ENCODE peak calls at places on chromosome 17, in seven cellular contexts. L is aorta, G is tibial nerve, F is stomach, Z is psoas muscle, M is DND-41, C is heart right ventricle. Y is an unnamed sample. For H3K9me3 and H3K27me3, the result is how much of the 10 kb centered on the place peaks cover.

GRCh38 chr17:21523482-21524210 is 147.5 kb downstream of the KCNJ12 start:
- DNase-seq in Z (no peak), F (no peak), M (no peak), G (no peak), C (no peak), L (no peak), Y (no peak)

GRCh38 chr17:65794572-65794971 is 233.1 kb upstream of the AXIN2 start:
- DNase-seq in C (no peak), L (no peak), Z (no peak), F (peak), M (no peak), G (no peak), Y (no peak)

GRCh38 chr17:81565231-81565630 is 13.1 kb upstream of the FAAP100 start:
- DNase-seq in L (no peak), C (no peak), G (no peak), Z (no peak), F (no peak), M (no peak), Y (no peak)

GRCh38 chr17:30580916-30581315 is 103.7 kb downstream of the GOSR1 start:
- DNase-seq in M (no peak), L (no peak), C (no peak), Z (no peak), G (no peak), F (no peak), Y (no peak)

GRCh38 chr17:73690581-73691135 is 46.4 kb upstream of the SDK2 start:
- DNase-seq in Z (no peak), L (no peak), M (no peak), C (no peak), F (no peak), G (no peak), Y (no peak)

GRCh38 chr17:8843344-8843743 is 24.1 kb downstream of the PIK3R6 start:
- DNase-seq in M (no peak), C (no peak), F (no peak), Z (no peak), G (no peak), L (no peak), Y (no peak)

GRCh38 chr17:29645516-29646051 is 22.9 kb upstream of the CORO6 start:
- DNase-seq in C (peak), M (no peak), Z (peak), L (peak), F (peak), G (peak), Y (no peak)

GRCh38 chr17:62967111-62967449 is 1.0 kb downstream of the TANC2 start:
- DNase-seq in Z (no peak), C (no peak), L (no peak), F (no peak), G (no peak), M (no peak), Y (no peak)

GRCh38 chr17:31722251-31723056 is 136.6 kb downstream of the COPRS start:
- DNase-seq in Z (no peak), M (no peak), G (no peak), C (peak), F (peak), L (peak), Y (no peak)

GRCh38 chr17:71975998-71976649 is 144.7 kb upstream of the SOX9 start:
- DNase-seq in M (no peak), L (peak), F (peak), C (peak), Z (peak), G (peak), Y (no peak)

GRCh38 chr17:60109161-60109560 is 30.4 kb upstream of the HEATR6 start:
- DNase-seq in L (no peak), M (no peak), Z (no peak), G (no peak), F (no peak), C (no peak), Y (no peak)

GRCh38 chr17:49521521-49522185 is 26.6 kb downstream of the NGFR start:
- DNase-seq in G (no peak), F (no peak), Z (no peak), L (no peak), M (no peak), C (no peak), Y (no peak)

GRCh38 chr17:38870259-38871165 is 654 bp downstream of the LASP1 start:
- DNase-seq in Z (peak), F (peak), G (peak), M (peak), L (peak), C (peak), Y (peak)

GRCh38 chr17:1606352-1606985 is 22.2 kb downstream of the SLC43A2 start:
- DNase-seq in M (no peak), C (no peak), G (no peak), Z (no peak), L (no peak), F (no peak), Y (no peak)

GRCh38 chr17:17258011-17258410 is 21.0 kb upstream of the FLCN start:
- DNase-seq in F (no peak), L (no peak), Z (no peak), C (no peak), M (no peak), G (no peak), Y (no peak)

GRCh38 chr17:17253445-17253844 is 16.5 kb upstream of the FLCN start:
- DNase-seq in Z (no peak), L (no peak), F (no peak), C (no peak), G (no peak), M (no peak), Y (peak)

GRCh38 chr17:17252149-17252810 is 15.3 kb upstream of the FLCN start:
- DNase-seq in L (no peak), Z (no peak), C (no peak), M (no peak), F (no peak), G (no peak), Y (no peak)

GRCh38 chr17:17256316-17256715 is 19.3 kb upstream of the FLCN start:
- DNase-seq in L (no peak), C (no peak), G (no peak), F (no peak), Z (no peak), M (no peak), Y (no peak)

GRCh38 chr17:17254026-17254425 is 17.1 kb upstream of the FLCN start:
- DNase-seq in Z (no peak), L (no peak), G (no peak), M (no peak), F (no peak), C (no peak), Y (no peak)
- H3K9me3 ChIP-seq in Z (under half), L (under half), G (under half), M (under half), F (under half), C (under half), Y (under half)

GRCh38 chr17:78748730-78749317 is 33.2 kb downstream of the CYTH1 start:
- DNase-seq in M (peak), F (peak), Z (peak), L (peak), G (peak), C (peak), Y (peak)
- H3K27me3 ChIP-seq in M (under half), F (under half), Z (under half), L (under half), G (under half), C (under half), Y (under half)

GRCh38 chr17:78120537-78120936 is 8.0 kb downstream of the TMC6 start:
- DNase-seq in M (no peak), G (no peak), Z (no peak), C (no peak), L (no peak), F (no peak), Y (no peak)

GRCh38 chr17:78122221-78122990 is 6.1 kb downstream of the TMC6 start:
- DNase-seq in G (no peak), F (no peak), C (no peak), M (no peak), Z (no peak), L (peak), Y (no peak)

GRCh38 chr17:78121801-78122220 is 6.7 kb downstream of the TMC6 start:
- DNase-seq in F (no peak), M (no peak), C (no peak), L (peak), G (no peak), Z (no peak), Y (peak)

GRCh38 chr17:78122991-78123249 is 5.6 kb downstream of the TMC6 start:
- DNase-seq in G (no peak), M (no peak), F (no peak), C (no peak), Z (no peak), L (no peak), Y (no peak)

GRCh38 chr17:78120971-78121800 is 7.4 kb downstream of the TMC6 start:
- DNase-seq in Z (no peak), L (peak), M (peak), G (no peak), F (no peak), C (no peak), Y (peak)
- H3K27ac ChIP-seq in Z (no peak), L (no peak), M (peak), G (no peak), F (no peak), C (no peak), Y (peak)

GRCh38 chr17:5184284-5184683 is 7.4 kb downstream of the ZNF594 start:
- DNase-seq in M (no peak), C (no peak), F (no peak), L (no peak), G (no peak), Z (no peak), Y (peak)

GRCh38 chr17:5179003-5179402 is 12.7 kb downstream of the ZNF594 start:
- DNase-seq in F (no peak), M (no peak), G (no peak), L (no peak), C (no peak), Z (no peak), Y (no peak)

GRCh38 chr17:5182597-5183409 is 8.9 kb downstream of the ZNF594 start:
- DNase-seq in F (no peak), G (no peak), M (no peak), Z (no peak), C (no peak), L (no peak), Y (no peak)

GRCh38 chr17:5183410-5183793 is 8.3 kb downstream of the ZNF594 start:
- DNase-seq in F (no peak), G (no peak), C (no peak), M (no peak), Z (no peak), L (no peak), Y (no peak)

GRCh38 chr17:5181509-5182305 is 10.0 kb downstream of the ZNF594 start:
- DNase-seq in C (no peak), Z (no peak), M (no peak), L (no peak), G (no peak), F (no peak), Y (no peak)
- H3K9me3 ChIP-seq in C (half or more), Z (half or more), M (half or more), L (under half), G (half or more), F (half or more), Y (half or more)